ENCODE peak calls at places on chromosomes 16 and 17, in six cellular contexts. B is HCT116, N is GM12878, A is SK-N-SH, O is K562, I is HepG2. G is an unnamed sample. For H3K4me1, the result is how much of the 10 kb centered on the place peaks cover.

GRCh38 chr16:2388875-2389433 is 40.3 kb upstream of the CCNF start:
- DNase-seq in A (no peak), N (no peak), I (peak), O (no peak), B (no peak), G (peak)

GRCh38 chr16:82004651-82005490 is 6.4 kb downstream of the SDR42E1 start:
- DNase-seq in O (no peak), B (no peak), N (no peak), I (no peak), A (peak), G (no peak)

GRCh38 chr17:52027620-52028019 is 130.9 kb downstream of the CA10 start:
- DNase-seq in N (no peak), B (no peak), O (no peak), A (no peak), I (no peak), G (peak)

GRCh38 chr16:1100084-1100800 is 4.2 kb upstream of the C1QTNF8 start:
- DNase-seq in N (no peak), I (no peak), O (no peak), A (no peak), B (no peak), G (no peak)

GRCh38 chr16:16021988-16022682 is 72.7 kb downstream of the ABCC1 start:
- DNase-seq in A (peak), B (peak), O (peak), I (peak), N (no peak), G (peak)

GRCh38 chr17:4696432-4696796 is 7.5 kb downstream of the PELP1 start:
- DNase-seq in O (no peak), N (peak), A (no peak), I (no peak), B (no peak), G (no peak)

GRCh38 chr16:89123831-89124100 is 30.1 kb downstream of the ACSF3 start:
- DNase-seq in I (no peak), A (no peak), B (no peak), N (no peak), O (no peak), G (no peak)

GRCh38 chr17:54347495-54347894 is 524.8 kb downstream of the KIF2B start:
- DNase-seq in A (no peak), O (no peak), N (no peak), I (no peak), B (no peak), G (no peak)

GRCh38 chr17:78762007-78762406 is 20.1 kb downstream of the CYTH1 start:
- DNase-seq in N (no peak), O (no peak), A (no peak), I (no peak), B (no peak), G (no peak)

GRCh38 chr16:48441863-48442279 is 56.7 kb upstream of the SIAH1 start:
- DNase-seq in A (no peak), O (no peak), B (no peak), N (no peak), I (peak), G (no peak)

GRCh38 chr17:28698253-28698941 is 13.3 kb downstream of the PROCA1 start:
- DNase-seq in O (no peak), I (peak), N (no peak), B (no peak), A (no peak), G (no peak)

GRCh38 chr17:17236295-17237025 is 508 bp downstream of the FLCN start:
- DNase-seq in A (no peak), B (no peak), N (no peak), I (peak), O (peak), G (no peak)

GRCh38 chr16:17238285-17239028 is 232.3 kb downstream of the XYLT1 start:
- DNase-seq in B (no peak), I (no peak), O (no peak), N (no peak), A (no peak), G (no peak)

GRCh38 chr17:7988750-7989178 is 13.7 kb upstream of the GUCY2D start:
- DNase-seq in B (peak), I (peak), A (peak), N (peak), O (peak), G (peak)

GRCh38 chr16:67356372-67356771 is 29.8 kb downstream of the LRRC36 start:
- DNase-seq in B (no peak), A (no peak), N (no peak), I (no peak), O (no peak), G (no peak)

GRCh38 chr16:6926762-6927161 is 405.9 kb upstream of the RBFOX1 start:
- DNase-seq in I (no peak), N (no peak), B (no peak), O (no peak), A (no peak), G (no peak)

GRCh38 chr16:66486773-66487579 is 59.9 kb downstream of the BEAN1 start:
- DNase-seq in I (no peak), A (peak), N (no peak), B (no peak), O (no peak), G (no peak)

GRCh38 chr17:80158846-80159245 is 11.0 kb upstream of the CARD14 start:
- DNase-seq in B (no peak), I (no peak), N (no peak), O (no peak), A (no peak), G (no peak)

GRCh38 chr17:18981642-18982424 is 22.7 kb downstream of the FAM83G start:
- DNase-seq in I (peak), B (peak), N (no peak), A (no peak), O (peak), G (peak)

GRCh38 chr16:87133966-87134945 is 182.9 kb downstream of the C16orf95 start:
- DNase-seq in O (no peak), I (no peak), N (no peak), A (no peak), B (no peak), G (no peak)

GRCh38 chr17:46046957-46047356 is 47.9 kb downstream of the STH start:
- DNase-seq in N (no peak), B (no peak), I (no peak), A (no peak), O (no peak), G (no peak)

GRCh38 chr17:46045639-46046038 is 46.6 kb downstream of the STH start:
- DNase-seq in B (no peak), I (peak), A (no peak), N (no peak), O (no peak), G (no peak)

GRCh38 chr17:46044286-46044928 is 45.4 kb downstream of the STH start:
- DNase-seq in O (peak), I (peak), A (peak), B (peak), N (no peak), G (peak)

GRCh38 chr17:46043606-46044005 is 44.6 kb downstream of the STH start:
- DNase-seq in A (no peak), N (no peak), I (no peak), O (no peak), B (no peak), G (no peak)

GRCh38 chr17:46044989-46045388 is 45.9 kb downstream of the STH start:
- DNase-seq in O (no peak), N (no peak), A (no peak), B (no peak), I (no peak), G (no peak)
- H3K4me1 ChIP-seq in O (under half), N (under half), A (under half), B (under half), I (under half), G (under half)

GRCh38 chr16:23131436-23131835 is 17.8 kb downstream of the USP31 start:
- DNase-seq in B (no peak), O (no peak), I (no peak), A (no peak), N (no peak), G (no peak)
- TF ChIP-seq REST in B (no peak), O (no peak), I (no peak), A (no peak), N (no peak), G (no peak)

GRCh38 chr17:153851-154250 is 16.5 kb downstream of the SCGB1C2 start:
- DNase-seq in N (no peak), I (no peak), O (no peak), B (no peak), A (no peak), G (no peak)
- TF ChIP-seq SIN3A in N (no peak), I (no peak), O (no peak), B (no peak), A (no peak), G (no peak)

DNA sequence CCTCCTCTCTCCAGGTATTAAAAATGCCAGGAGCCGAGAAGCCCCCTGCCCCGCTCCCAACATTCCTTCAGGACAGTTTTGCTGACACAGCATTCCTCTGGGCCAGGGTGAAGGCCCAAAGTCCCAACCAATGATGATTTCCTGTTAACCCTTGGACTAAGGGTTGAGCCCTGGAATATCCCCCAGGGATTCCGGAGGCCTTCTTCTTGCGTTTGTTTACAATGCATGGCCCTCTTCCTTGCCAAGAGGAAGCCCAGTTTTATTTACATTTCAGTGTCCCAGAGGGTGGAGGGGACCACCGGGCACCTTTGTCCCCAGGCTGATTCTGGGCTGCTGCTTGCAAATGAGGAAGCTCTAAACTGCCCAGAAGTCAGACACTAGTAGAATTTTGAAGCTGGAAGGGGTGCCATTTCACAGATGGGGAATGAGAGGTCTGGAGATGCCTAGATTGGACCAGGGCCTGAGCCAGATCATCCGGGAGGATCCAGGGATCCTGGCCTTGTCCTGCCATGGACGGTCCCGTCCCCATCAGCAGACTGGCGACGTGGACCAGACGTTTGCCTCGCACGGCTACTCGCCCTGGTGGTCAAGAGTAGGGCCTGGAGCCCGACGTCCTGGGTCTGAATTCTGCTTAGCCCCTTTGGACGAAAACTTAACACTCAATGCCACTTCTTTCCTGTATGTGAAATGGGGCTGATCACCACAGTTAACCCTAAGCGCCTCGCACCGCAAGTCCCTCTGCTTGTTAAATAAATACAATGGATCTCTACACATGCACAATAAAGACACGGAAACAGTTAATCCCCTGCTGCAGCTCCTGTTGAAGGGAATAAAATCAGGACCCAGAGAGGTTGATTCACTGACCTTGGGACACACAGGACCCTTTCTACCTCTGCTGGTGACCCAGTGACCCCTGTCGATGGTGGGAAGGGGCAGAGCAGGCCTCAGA is 55.6 kb upstream of the CIBAR2 start:
- DNase-seq in I (peak), O (no peak), B (no peak), A (no peak), N (no peak), G (no peak)
- H3K4me1 ChIP-seq in I (half or more), O (under half), B (under half), A (under half), N (under half), G (under half)

GRCh38 chr17:72416054-72416691 is 295.4 kb downstream of the SOX9 start:
- DNase-seq in A (peak), O (no peak), N (peak), B (no peak), I (no peak), G (no peak)
- TF ChIP-seq REST in A (no peak), O (no peak), N (no peak), B (no peak), I (no peak), G (no peak)

GRCh38 chr16:11706180-11706742 is 36.4 kb downstream of the TXNDC11 start:
- DNase-seq in A (no peak), B (no peak), O (peak), I (no peak), N (no peak), G (no peak)
- TF ChIP-seq SIN3A in A (no peak), B (no peak), O (no peak), I (no peak), N (no peak), G (no peak)

GRCh38 chr17:67456103-67456502 is 79.0 kb downstream of the PITPNC1 start:
- DNase-seq in B (no peak), I (no peak), N (no peak), A (no peak), O (no peak), G (no peak)
- H3K4me1 ChIP-seq in B (under half), I (under half), N (under half), A (under half), O (under half), G (under half)

DNA sequence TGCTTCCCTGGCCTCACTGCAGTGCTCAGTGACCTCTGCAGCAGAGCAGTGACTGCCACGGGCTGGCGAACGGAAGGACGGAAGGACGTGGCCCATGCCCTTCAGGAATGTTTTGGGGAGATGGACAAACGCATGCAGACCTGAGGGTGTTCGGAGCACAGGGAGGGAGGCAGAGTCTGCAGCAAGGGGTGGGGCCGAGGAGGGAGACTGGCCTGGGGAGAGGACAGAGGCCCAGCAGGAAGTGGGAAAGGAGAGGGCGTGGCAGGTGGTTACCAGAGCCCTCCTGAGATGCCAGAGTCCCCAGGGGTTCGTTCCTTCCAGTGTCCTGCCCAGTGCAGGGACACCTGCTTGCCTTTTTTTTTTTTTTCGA is 21.9 kb downstream of the ADORA2B start:
- DNase-seq in O (peak), A (no peak), B (no peak), N (no peak), I (peak), G (no peak)
- TF ChIP-seq REST in O (no peak), A (no peak), B (no peak), N (no peak), I (no peak), G (no peak)

G was measured in Panc1.